ENCODE peak calls at places on chromosome 17, in six cellular contexts. One of them, this sample, is unnamed.

GRCh38 chr17:7848131-7848579 is 6.7 kb upstream of the TMEM88 start:
- DNase-seq in activated B cell treated with CpG ODN at 0.5 μM for 24 hours: no peak
- DNase-seq in hypothalamus: no peak
- DNase-seq in CD4-positive, alpha-beta memory T cell: no peak
- DNase-seq in GDM1: no peak
- DNase-seq in GM23248: no peak
- DNase-seq in this sample: no peak

GRCh38 chr17:47703191-47703591 is 9.2 kb downstream of the TBKBP1 start:
- DNase-seq in activated B cell treated with CpG ODN at 0.5 μM for 24 hours: no peak
- DNase-seq in hypothalamus: no peak
- DNase-seq in CD4-positive, alpha-beta memory T cell: peak
- DNase-seq in GDM1: peak
- DNase-seq in GM23248: no peak
- DNase-seq in this sample: no peak

GRCh38 chr17:57662644-57663308 is 82.3 kb downstream of the CCDC182 start:
- DNase-seq in GDM1: peak
- DNase-seq in CD4-positive, alpha-beta memory T cell: peak
- DNase-seq in activated B cell treated with CpG ODN at 0.5 μM for 24 hours: peak
- DNase-seq in hypothalamus: peak
- DNase-seq in GM23248: peak
- DNase-seq in this sample: peak

GRCh38 chr17:72011561-72011960 is 109.3 kb upstream of the SOX9 start:
- DNase-seq in GM23248: peak
- DNase-seq in CD4-positive, alpha-beta memory T cell: no peak
- DNase-seq in GDM1: no peak
- DNase-seq in hypothalamus: no peak
- DNase-seq in activated B cell treated with CpG ODN at 0.5 μM for 24 hours: no peak
- DNase-seq in this sample: no peak

GRCh38 chr17:8681175-8681949 is 50.8 kb upstream of the MYH10 start:
- DNase-seq in hypothalamus: no peak
- DNase-seq in CD4-positive, alpha-beta memory T cell: no peak
- DNase-seq in GM23248: peak
- DNase-seq in activated B cell treated with CpG ODN at 0.5 μM for 24 hours: no peak
- DNase-seq in GDM1: no peak
- DNase-seq in this sample: peak

GRCh38 chr17:13940858-13941665 is 128.2 kb upstream of the COX10 start:
- DNase-seq in activated B cell treated with CpG ODN at 0.5 μM for 24 hours: no peak
- DNase-seq in GDM1: no peak
- DNase-seq in hypothalamus: no peak
- DNase-seq in GM23248: peak
- DNase-seq in CD4-positive, alpha-beta memory T cell: no peak
- DNase-seq in this sample: no peak

GRCh38 chr17:73068322-73069153 is 23.9 kb downstream of the SLC39A11 start:
- DNase-seq in hypothalamus: no peak
- DNase-seq in GM23248: peak
- DNase-seq in CD4-positive, alpha-beta memory T cell: no peak
- DNase-seq in activated B cell treated with CpG ODN at 0.5 μM for 24 hours: no peak
- DNase-seq in GDM1: no peak
- DNase-seq in this sample: no peak

GRCh38 chr17:82939213-82940030 is 99.6 kb upstream of the ZNF750 start:
- DNase-seq in activated B cell treated with CpG ODN at 0.5 μM for 24 hours: no peak
- DNase-seq in hypothalamus: no peak
- DNase-seq in CD4-positive, alpha-beta memory T cell: no peak
- DNase-seq in GDM1: no peak
- DNase-seq in GM23248: no peak
- DNase-seq in this sample: no peak

GRCh38 chr17:48547839-48548686 is 3.2 kb upstream of the HOXB2 start:
- DNase-seq in CD4-positive, alpha-beta memory T cell: no peak
- DNase-seq in hypothalamus: no peak
- DNase-seq in activated B cell treated with CpG ODN at 0.5 μM for 24 hours: no peak
- DNase-seq in GDM1: no peak
- DNase-seq in GM23248: peak
- DNase-seq in this sample: no peak